ENCODE peak calls at places on chromosomes 16 and 17, in nine cellular contexts. D is NB4, A is body of pancreas, C is IMR-90, Q is esophagus muscularis mucosa, Y is testis, E is HCT116, B is lower leg skin, M is endothelial cell of umbilical vein. R is an unnamed sample.

GRCh38 chr17:67585077-67585602 is 132.6 kb upstream of the NOL11 start:
- DNase-seq in D (no peak), A (no peak), C (peak), Q (no peak), Y (no peak), E (no peak), B (no peak), M (peak), R (no peak)

GRCh38 chr16:15919331-15919730 is 30.1 kb upstream of the ABCC1 start:
- DNase-seq in D (no peak), A (no peak), C (peak), Q (no peak), Y (no peak), E (no peak), B (no peak), M (no peak), R (no peak)

GRCh38 chr16:80027007-80027965 is 426.7 kb upstream of the MAF start:
- DNase-seq in D (peak), A (no peak), C (peak), Q (no peak), Y (peak), E (no peak), B (peak), M (peak), R (peak)

GRCh38 chr17:77324227-77324626 is 183.5 kb downstream of the SEC14L1 start:
- DNase-seq in D (no peak), A (peak), C (no peak), Q (no peak), Y (no peak), E (no peak), B (peak), M (no peak), R (no peak)

GRCh38 chr16:61214780-61215179 is 821.5 kb downstream of the CDH8 start:
- DNase-seq in D (no peak), A (no peak), C (no peak), Q (no peak), Y (no peak), E (no peak), B (no peak), M (no peak), R (no peak)

GRCh38 chr16:24701521-24701951 is 27.9 kb upstream of the TNRC6A start:
- DNase-seq in D (no peak), A (no peak), C (peak), Q (no peak), Y (no peak), E (no peak), B (no peak), M (peak), R (no peak)

GRCh38 chr17:56173958-56174357 is 20.7 kb downstream of the ANKFN1 start:
- DNase-seq in D (peak), A (no peak), C (no peak), Q (peak), Y (no peak), E (no peak), B (no peak), M (no peak), R (no peak)

GRCh38 chr16:87297407-87297806 is 19.8 kb downstream of the C16orf95 start:
- DNase-seq in D (no peak), A (no peak), C (no peak), Q (no peak), Y (no peak), E (no peak), B (no peak), M (no peak), R (no peak)

GRCh38 chr16:53546988-53547391 is 44.0 kb upstream of the AKTIP start:
- DNase-seq in D (no peak), A (no peak), C (peak), Q (no peak), Y (no peak), E (peak), B (no peak), M (peak), R (no peak)

GRCh38 chr17:1865252-1866037 is 35.6 kb downstream of the RPA1 start:
- DNase-seq in D (peak), A (peak), C (peak), Q (no peak), Y (peak), E (peak), B (no peak), M (peak), R (peak)

GRCh38 chr17:6534846-6535514 is 21.4 kb downstream of the PITPNM3 start:
- DNase-seq in D (no peak), A (no peak), C (no peak), Q (no peak), Y (peak), E (no peak), B (no peak), M (no peak), R (no peak)

GRCh38 chr16:88634141-88634993 is 4.0 kb upstream of the IL17C start:
- DNase-seq in D (peak), A (no peak), C (peak), Q (no peak), Y (peak), E (no peak), B (no peak), M (peak), R (no peak)
- TF ChIP-seq POLR2A in D (no peak), A (no peak), C (no peak), Q (no peak), Y (no peak), E (no peak), B (no peak), M (no peak), R (no peak)

GRCh38 chr17:79049821-79050220 is 24.8 kb upstream of the ENGASE start:
- DNase-seq in D (no peak), A (no peak), C (no peak), Q (no peak), Y (no peak), E (no peak), B (no peak), M (no peak), R (no peak)
- TF ChIP-seq POLR2A in D (no peak), A (no peak), C (no peak), Q (no peak), Y (no peak), E (no peak), B (no peak), M (no peak), R (no peak)

GRCh38 chr16:75116081-75116910 is at the start of gene LDHD:
- DNase-seq in D (peak), A (peak), C (no peak), Q (no peak), Y (peak), E (peak), B (peak), M (peak), R (peak)
- TF ChIP-seq POLR2A in D (peak), A (peak), C (no peak), Q (no peak), Y (no peak), E (peak), B (no peak), M (no peak), R (no peak)

GRCh38 chr16:67142342-67142741 is 8.5 kb downstream of the B3GNT9 start:
- DNase-seq in D (no peak), A (no peak), C (no peak), Q (no peak), Y (no peak), E (no peak), B (no peak), M (no peak), R (no peak)
- TF ChIP-seq POLR2A in D (no peak), A (no peak), C (no peak), Q (no peak), Y (no peak), E (no peak), B (no peak), M (no peak), R (no peak)

R was measured in H54.